ENCODE peak calls at places on chromosomes 7 and 10, in four cellular contexts. O is HCT116, C is AG04450, D is A673. U is an unnamed sample.
A peak's percentile ranks its signal among the peaks of the same experiment; 100 is the strongest.

GRCh38 chr7:71925663-71926062 is 486.5 kb downstream of the CALN1 start:
- DNase-seq in O (no peak), C (no peak), D (no peak), U (no peak)

GRCh38 chr10:43888551-43888950 is 239.9 kb upstream of the ZNF32 start:
- DNase-seq in O (no peak), C (peak; percentile 72), D (no peak), U (no peak)

GRCh38 chr7:34091330-34091917 is 186.1 kb downstream of the BMPER start:
- DNase-seq in O (peak; percentile 43), C (peak; percentile 18), D (peak; percentile 78), U (no peak)

GRCh38 chr7:157652161-157652953 is 315.6 kb downstream of the DNAJB6 start:
- DNase-seq in O (no peak), C (no peak), D (no peak), U (peak; percentile 43)

GRCh38 chr10:1551636-1552338 is 185.5 kb downstream of the ADARB2 start:
- DNase-seq in O (no peak), C (no peak), D (no peak), U (peak; percentile 55)

GRCh38 chr7:71026680-71027079 is 105.3 kb upstream of the GALNT17 start:
- DNase-seq in O (no peak), C (no peak), D (no peak), U (no peak)

GRCh38 chr7:20642171-20642570 is 26.7 kb downstream of the ABCB5 start:
- DNase-seq in O (no peak), C (no peak), D (no peak), U (no peak)

GRCh38 chr10:130877131-130877530 is 434.4 kb downstream of the TCERG1L start:
- DNase-seq in O (no peak), C (no peak), D (peak; percentile 4), U (no peak)

GRCh38 chr10:122490786-122491680 is 29.7 kb downstream of the HTRA1 start:
- DNase-seq in O (no peak), C (no peak), D (no peak), U (no peak)

GRCh38 chr10:84213076-84213475 is 12.3 kb downstream of the LRIT2 start:
- DNase-seq in O (no peak), C (no peak), D (no peak), U (peak; percentile 27)

GRCh38 chr7:100674441-100675407 is 1.2 kb downstream of the GNB2 start:
- DNase-seq in O (no peak), C (no peak), D (peak; percentile 39), U (peak; percentile 76)

GRCh38 chr7:100584677-100585510 is 1.0 kb downstream of the LRCH4 start:
- DNase-seq in O (no peak), C (no peak), D (peak; percentile 54), U (no peak)

GRCh38 chr10:182441-183201 is 47.4 kb downstream of the ZMYND11 start:
- DNase-seq in O (no peak), C (peak; percentile 18), D (no peak), U (no peak)

GRCh38 chr10:104925232-104925851 is 284.3 kb downstream of the SORCS3 start:
- DNase-seq in O (peak; percentile 66), C (no peak), D (peak; percentile 56), U (no peak)

GRCh38 chr10:121596668-121597503 is 1.4 kb downstream of the FGFR2 start:
- DNase-seq in O (no peak), C (no peak), D (no peak), U (peak; percentile 83)

GRCh38 chr7:33423646-33424020 is 294.3 kb downstream of the BBS9 start:
- DNase-seq in O (peak; percentile 10), C (no peak), D (peak; percentile 13), U (no peak)

GRCh38 chr10:76583711-76584161 is 1053.9 kb downstream of the KCNMA1 start:
- DNase-seq in O (no peak), C (peak; percentile 66), D (peak; percentile 2), U (no peak)

GRCh38 chr10:13555884-13556529 is 27.2 kb upstream of the BEND7 start:
- DNase-seq in O (no peak), C (no peak), D (no peak), U (no peak)

GRCh38 chr7:48213226-48213625 is 42.0 kb downstream of the ABCA13 start:
- DNase-seq in O (no peak), C (no peak), D (no peak), U (no peak)

GRCh38 chr7:101602484-101603241 is 26.4 kb downstream of the MYL10 start:
- DNase-seq in O (peak; percentile 59), C (peak; percentile 26), D (peak; percentile 90), U (peak; percentile 85)

GRCh38 chr10:22344781-22345300 is 455 bp upstream of the SPAG6 start:
- DNase-seq in O (no peak), C (no peak), D (no peak), U (no peak)

GRCh38 chr7:21580073-21580521 is 37.3 kb downstream of the DNAH11 start:
- DNase-seq in O (no peak), C (peak; percentile 3), D (no peak), U (no peak)

GRCh38 chr10:75104842-75105241 is 6.6 kb upstream of the SAMD8 start:
- DNase-seq in O (no peak), C (no peak), D (no peak), U (peak; percentile 48)

GRCh38 chr7:21028186-21028989 is 241.7 kb upstream of the SP8 start:
- DNase-seq in O (no peak), C (no peak), D (peak; percentile 5), U (no peak)

GRCh38 chr10:23343591-23344225 is 889 bp downstream of the C10orf67 start:
- DNase-seq in O (no peak), C (no peak), D (no peak), U (peak; percentile 22)

GRCh38 chr7:66265566-66265965 is 60.4 kb downstream of the TPST1 start:
- DNase-seq in O (no peak), C (no peak), D (peak; percentile 21), U (no peak)

GRCh38 chr7:93757421-93757820 is 133.1 kb downstream of the TFPI2 start:
- DNase-seq in O (no peak), C (no peak), D (no peak), U (no peak)

GRCh38 chr10:110008518-110009339 is 945 bp downstream of the ADD3 start:
- DNase-seq in O (no peak), C (no peak), D (peak; percentile 31), U (no peak)

GRCh38 chr7:129332354-129333056 is 101.7 kb upstream of the STRIP2 start:
- DNase-seq in O (no peak), C (peak; percentile 66), D (no peak), U (no peak)

GRCh38 chr7:76302299-76303056 is at the start of gene HSPB1:
- DNase-seq in O (peak; percentile 79), C (peak; percentile 69), D (peak; percentile 90), U (peak; percentile 97)

DNA sequence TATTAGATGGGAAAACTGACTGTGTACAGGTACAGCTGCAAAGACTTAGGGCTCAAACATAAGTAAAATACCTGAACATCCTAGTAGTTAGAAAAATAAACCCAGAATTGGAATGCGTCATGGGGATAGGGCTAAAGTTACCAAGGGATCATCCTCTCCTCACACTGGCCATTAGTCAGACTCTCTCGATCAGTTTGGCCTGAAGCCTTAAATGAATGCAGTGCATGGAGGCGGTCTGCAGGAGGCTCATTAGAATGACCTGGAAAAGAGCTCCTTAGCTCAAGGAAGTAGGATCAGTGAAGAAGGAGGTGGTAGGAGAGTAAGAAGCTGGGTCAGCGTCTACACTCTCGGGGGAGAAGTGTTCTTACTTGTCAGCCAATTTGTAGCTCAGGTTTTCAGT is 35.3 kb downstream of the DENND2A start:
- DNase-seq in O (no peak), C (peak; percentile 88), D (no peak), U (no peak)
- TF ChIP-seq CTCF in O (no peak), C (peak; percentile 48), D (no peak), U (no peak)

GRCh38 chr7:43439631-43440401 is 143.1 kb upstream of the STK17A start:
- DNase-seq in O (peak; percentile 38), C (no peak), D (peak; percentile 77), U (no peak)
- H3K27ac ChIP-seq in O (no peak overlapping the region), C (no peak overlapping the region), D (no peak overlapping the region), U (no peak overlapping the region)

GRCh38 chr10:97635577-97635976 is 2.3 kb upstream of the MORN4 start:
- DNase-seq in O (no peak), C (no peak), D (no peak), U (no peak)

GRCh38 chr10:97632949-97633884 is at the start of gene MORN4:
- DNase-seq in O (peak; percentile 83), C (peak; percentile 69), D (peak; percentile 97), U (peak; percentile 97)

GRCh38 chr10:97629289-97629688 is 4.0 kb downstream of the MORN4 start:
- DNase-seq in O (no peak), C (no peak), D (no peak), U (no peak)

GRCh38 chr10:97631098-97631497 is 2.2 kb downstream of the MORN4 start:
- DNase-seq in O (no peak), C (peak; percentile 47), D (no peak), U (no peak)

GRCh38 chr10:97633921-97634320 is 621 bp upstream of the MORN4 start:
- DNase-seq in O (peak; percentile 19), C (no peak), D (peak; percentile 43), U (no peak)
- TF ChIP-seq CTCF in O (no peak), C (no peak), D (peak; percentile 19), U (peak; percentile 23)

GRCh38 chr10:95506056-95506737 is 55.0 kb downstream of the SORBS1 start:
- DNase-seq in O (no peak), C (no peak), D (no peak), U (peak; percentile 66)
- H3K27ac ChIP-seq in O (no peak overlapping the region), C (no peak overlapping the region), D (no peak overlapping the region), U (peak overlapping the region; percentile 82)

DNA sequence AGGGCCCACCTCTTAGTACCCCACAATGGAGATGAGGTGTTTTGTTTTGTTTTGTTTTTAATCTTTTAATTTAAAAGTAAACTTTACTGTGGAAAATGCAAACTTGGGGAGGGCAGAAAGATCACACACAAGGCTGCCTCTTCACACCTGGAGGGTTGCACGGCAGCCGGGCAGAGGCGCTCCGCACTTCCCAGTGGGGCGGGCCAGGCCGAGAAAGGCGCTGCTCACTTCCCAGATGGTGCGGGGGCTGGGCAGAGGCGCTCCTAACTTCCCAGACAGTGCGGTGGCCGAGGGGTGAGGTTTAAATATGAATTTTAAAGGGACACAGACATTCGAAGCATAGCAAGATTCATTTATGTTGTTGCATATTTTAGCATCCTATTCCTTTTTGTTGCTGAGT is 235.9 kb upstream of the MTPN start:
- DNase-seq in O (no peak), C (no peak), D (no peak), U (no peak)
- TF ChIP-seq CTCF in O (no peak), C (no peak), D (no peak), U (no peak)

U was measured in tibial artery.